ENCODE peak calls at places on chromosomes 4 and X, in six cellular contexts. P is mesothelial cell of epicardium, K is fibroblast of pulmonary artery, W is HFF-Myc, R is stomach, V is HT-29. M is an unnamed sample.

GRCh38 chr4:8592366-8593267 is at the start of gene CPZ:
- DNase-seq in V (no peak), P (no peak), R (no peak), K (peak; percentile 4), W (no peak), M (no peak)

GRCh38 chr4:113730467-113731216 is 30.9 kb downstream of the CAMK2D start:
- DNase-seq in V (no peak), K (no peak), W (no peak), R (no peak), P (no peak), M (no peak)

GRCh38 chr4:104394409-104394813 is 100.3 kb downstream of the CXXC4 start:
- DNase-seq in V (no peak), K (no peak), R (no peak), P (no peak), W (no peak), M (no peak)

GRCh38 chrX:102604327-102604726 is 5.0 kb downstream of the ARMCX5 start:
- DNase-seq in P (no peak), R (no peak), W (no peak), V (no peak), K (peak; percentile 1), M (no peak)

GRCh38 chr4:4837921-4838601 is 21.4 kb upstream of the MSX1 start:
- DNase-seq in W (peak; percentile 7), R (peak; percentile 14), K (no peak), V (no peak), P (no peak), M (no peak)

GRCh38 chr4:36198861-36199260 is 45.5 kb downstream of the ARAP2 start:
- DNase-seq in P (no peak), V (no peak), W (no peak), R (no peak), K (no peak), M (no peak)

GRCh38 chr4:180532691-180533090 is 1710.5 kb upstream of the TENM3 start:
- DNase-seq in V (no peak), W (no peak), K (no peak), R (no peak), P (no peak), M (no peak)

GRCh38 chrX:155148724-155149537 is 67.3 kb upstream of the VBP1 start:
- DNase-seq in V (peak; percentile 49), R (no peak), P (no peak), W (no peak), K (peak; percentile 31), M (no peak)

GRCh38 chrX:32137525-32137924 is 1065.7 kb upstream of the FTHL17 start:
- DNase-seq in R (no peak), W (no peak), P (peak; percentile 28), K (peak; percentile 3), V (peak; percentile 16), M (peak; percentile 0)

GRCh38 chr4:186840771-186841301 is 117.2 kb upstream of the FAT1 start:
- DNase-seq in P (no peak), W (no peak), K (no peak), V (no peak), R (no peak), M (no peak)

GRCh38 chr4:188949608-188950007 is 810.4 kb downstream of the TRIML1 start:
- DNase-seq in R (no peak), P (no peak), K (no peak), V (no peak), W (no peak), M (no peak)

GRCh38 chrX:18036394-18036793 is 175.3 kb upstream of the RAI2 start:
- DNase-seq in K (no peak), R (no peak), V (no peak), P (no peak), W (no peak), M (no peak)

GRCh38 chr4:1598206-1598605 is 85.9 kb downstream of the FAM53A start:
- DNase-seq in V (no peak), W (no peak), R (no peak), P (no peak), K (no peak), M (no peak)

GRCh38 chr4:170589597-170590191 is 499.9 kb upstream of the AADAT start:
- DNase-seq in P (no peak), W (no peak), V (peak; percentile 45), R (no peak), K (peak; percentile 22), M (peak; percentile 71)

GRCh38 chr4:26132858-26133257 is 188.0 kb upstream of the RBPJ start:
- DNase-seq in V (peak; percentile 37), W (no peak), R (no peak), P (no peak), K (no peak), M (no peak)

GRCh38 chr4:23822181-23822580 is 67.7 kb downstream of the PPARGC1A start:
- DNase-seq in W (no peak), K (no peak), R (no peak), V (no peak), P (no peak), M (peak; percentile 10)

GRCh38 chrX:21946925-21947641 is 6.6 kb downstream of the SMS start:
- DNase-seq in V (no peak), P (no peak), R (no peak), K (peak; percentile 57), W (no peak), M (peak; percentile 26)

GRCh38 chrX:57918750-57919436 is 8.6 kb upstream of the ZXDA start:
- DNase-seq in R (peak; percentile 32), W (no peak), V (peak; percentile 61), P (no peak), K (peak; percentile 52), M (no peak)

GRCh38 chrX:132774312-132774711 is 184.1 kb downstream of the HS6ST2 start:
- DNase-seq in W (no peak), P (no peak), R (no peak), K (no peak), V (no peak), M (no peak)

GRCh38 chr4:105657117-105657765 is 51.2 kb downstream of the INTS12 start:
- DNase-seq in K (peak; percentile 7), R (no peak), P (no peak), W (no peak), V (no peak), M (peak; percentile 30)

M was measured in RWPE1.